ENCODE peak calls at places on chromosomes 7 and 10, in eight cellular contexts. E is left colon; T is astrocyte of the cerebellum; C is EL; U is OCI-M1; M is T1000; Y is endothelial cell; Z is stimulated activated CD4-positive, alpha-beta T cell treated with anti-CD3 and anti-CD28 coated beads, Interleukin-1b, Interleukin-23, amount 100 ng/mL, for 48 hours. L is an unnamed sample.

GRCh38 chr10:77922055-77922454 is 4.5 kb downstream of the DLG5 start:
- DNase-seq in E (no peak), Z (no peak), M (no peak), Y (no peak), U (no peak), C (no peak), T (no peak), L (no peak)

GRCh38 chr10:87593702-87594101 is 66.0 kb upstream of the PAPSS2 start:
- DNase-seq in Y (no peak), M (no peak), U (no peak), E (no peak), T (no peak), C (no peak), Z (no peak), L (no peak)

GRCh38 chr7:14375998-14376397 is 386.5 kb upstream of the ETV1 start:
- DNase-seq in T (no peak), U (no peak), Y (no peak), E (no peak), M (no peak), C (no peak), Z (no peak), L (no peak)

GRCh38 chr7:68684246-68684850 is 913.9 kb upstream of the AUTS2 start:
- DNase-seq in C (no peak), E (no peak), Z (no peak), Y (no peak), T (peak; percentile 70), M (peak; percentile 2), U (no peak), L (no peak)

GRCh38 chr7:44057181-44057848 is 8.1 kb downstream of the PGAM2 start:
- DNase-seq in Y (no peak), E (no peak), M (no peak), C (no peak), U (no peak), T (no peak), Z (no peak), L (no peak)

GRCh38 chr10:63670291-63670898 is 149.2 kb downstream of the REEP3 start:
- DNase-seq in Z (no peak), M (no peak), C (no peak), E (no peak), Y (no peak), U (no peak), T (no peak), L (no peak)

GRCh38 chr7:44264221-44264956 is 61.0 kb downstream of the CAMK2B start:
- DNase-seq in T (no peak), E (no peak), M (no peak), Z (no peak), U (no peak), Y (no peak), C (no peak), L (no peak)

GRCh38 chr7:2203551-2204300 is 29.0 kb downstream of the MAD1L1 start:
- DNase-seq in Z (no peak), E (no peak), U (no peak), T (no peak), Y (no peak), C (peak; percentile 40), M (no peak), L (no peak)

GRCh38 chr10:101043356-101043707 is 12.3 kb downstream of the SFXN3 start:
- DNase-seq in Z (no peak), T (no peak), M (no peak), C (no peak), E (no peak), U (peak; percentile 56), Y (no peak), L (no peak)

GRCh38 chr10:72090326-72090725 is 2.0 kb upstream of the SPOCK2 start:
- DNase-seq in U (no peak), Y (no peak), Z (no peak), E (no peak), T (no peak), C (no peak), M (no peak), L (no peak)

GRCh38 chr7:82723411-82723810 is 279.8 kb upstream of the CACNA2D1 start:
- DNase-seq in Z (no peak), E (no peak), T (no peak), M (no peak), C (no peak), U (no peak), Y (no peak), L (no peak)

GRCh38 chr10:43055991-43056567 is 20.8 kb upstream of the RET start:
- DNase-seq in U (no peak), M (no peak), C (no peak), Y (no peak), E (no peak), T (no peak), Z (no peak), L (no peak)

GRCh38 chr7:132065193-132065972 is 509.0 kb upstream of the PODXL start:
- DNase-seq in Y (no peak), E (peak; percentile 18), T (peak; percentile 89), U (no peak), Z (no peak), C (peak; percentile 97), M (peak; percentile 44), L (no peak)

L was measured in activated T-cell treated with anti-CD3 and anti-CD28 coated beads, Interleukin-2, amount 50 U/mL, for 48 hours.